ENCODE peak calls at places on chromosomes 2 and 18, in seven cellular contexts. S is osteoblast, J is astrocyte of the spinal cord, F is fibroblast of lung, T is lower leg skin, D is cardiac muscle cell, X is AG09309. Q is an unnamed sample.

GRCh38 chr2:20106746-20107145 is 55.3 kb upstream of the LAPTM4A start:
- DNase-seq in S (no peak), X (no peak), D (peak), F (peak), T (no peak), J (no peak), Q (no peak)

GRCh38 chr2:162732946-162733698 is 105.4 kb downstream of the KCNH7 start:
- DNase-seq in X (no peak), D (no peak), J (peak), F (no peak), S (no peak), T (no peak), Q (no peak)

GRCh38 chr2:120716641-120717585 is 18.8 kb upstream of the GLI2 start:
- DNase-seq in D (no peak), J (no peak), F (no peak), S (no peak), X (no peak), T (peak), Q (no peak)

GRCh38 chr2:71466301-71467179 is 13.2 kb downstream of the DYSF start:
- DNase-seq in S (peak), D (peak), F (no peak), X (no peak), T (peak), J (no peak), Q (no peak)

GRCh38 chr2:178227187-178227586 is 32.9 kb downstream of the OSBPL6 start:
- DNase-seq in F (peak), S (peak), X (peak), T (no peak), J (peak), D (no peak), Q (no peak)

GRCh38 chr2:224024270-224024669 is 14.8 kb downstream of the SERPINE2 start:
- DNase-seq in F (no peak), S (no peak), J (no peak), T (no peak), D (no peak), X (no peak), Q (no peak)

GRCh38 chr2:31729442-31730092 is 148.8 kb upstream of the SRD5A2 start:
- DNase-seq in T (no peak), S (peak), F (peak), J (no peak), D (peak), X (peak), Q (no peak)

GRCh38 chr18:79705272-79705671 is 25.7 kb downstream of the CTDP1 start:
- DNase-seq in J (no peak), X (no peak), F (no peak), T (no peak), S (no peak), D (no peak), Q (no peak)

GRCh38 chr2:74632209-74632938 is 15.8 kb downstream of the M1AP start:
- DNase-seq in T (no peak), S (no peak), J (peak), X (no peak), D (no peak), F (peak), Q (peak)

GRCh38 chr2:12929806-12930205 is 213.1 kb downstream of the TRIB2 start:
- DNase-seq in J (no peak), D (peak), F (no peak), S (no peak), X (no peak), T (no peak), Q (no peak)

GRCh38 chr2:51734115-51734514 is 702.2 kb upstream of the NRXN1 start:
- DNase-seq in T (no peak), J (peak), F (peak), X (no peak), S (peak), D (no peak), Q (no peak)

DNA sequence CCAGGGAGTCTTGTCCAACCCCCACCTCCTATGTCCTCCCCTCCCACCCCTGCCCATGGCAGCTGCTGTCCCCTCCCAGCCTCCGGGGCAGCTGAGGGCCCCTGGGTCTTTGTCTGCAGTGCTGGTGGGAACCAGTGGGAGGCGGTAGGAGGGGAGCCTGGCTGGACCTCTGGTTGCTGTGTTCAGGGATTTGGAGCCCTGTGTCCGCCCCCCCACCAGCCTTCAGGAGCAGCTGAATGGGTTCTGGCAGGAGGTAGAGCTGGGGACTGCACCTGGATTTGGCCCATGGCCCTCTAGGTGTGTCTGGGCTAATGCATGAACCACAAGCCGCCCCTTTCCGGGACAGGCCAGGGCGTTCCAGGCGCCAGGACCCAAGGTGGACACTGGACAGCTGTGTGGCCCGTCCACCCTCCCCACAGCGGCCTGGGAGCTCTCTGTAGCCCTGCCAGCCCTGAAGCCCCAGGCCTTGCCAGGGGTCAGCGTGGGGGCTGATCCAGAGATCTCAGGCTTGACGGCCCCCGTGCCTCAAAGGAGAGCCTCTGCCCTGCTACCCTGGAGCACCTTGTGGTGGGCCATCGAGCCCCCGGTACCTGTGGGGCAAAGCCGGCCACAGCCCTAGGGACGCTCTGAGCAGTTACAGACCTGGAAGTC is 25.4 kb downstream of the GPC1 start:
- DNase-seq in S (no peak), D (no peak), J (no peak), F (no peak), X (no peak), T (peak), Q (no peak)
- TF ChIP-seq CTCF in S (no peak), D (no peak), J (peak), F (no peak), X (no peak), T (no peak), Q (peak)

DNA sequence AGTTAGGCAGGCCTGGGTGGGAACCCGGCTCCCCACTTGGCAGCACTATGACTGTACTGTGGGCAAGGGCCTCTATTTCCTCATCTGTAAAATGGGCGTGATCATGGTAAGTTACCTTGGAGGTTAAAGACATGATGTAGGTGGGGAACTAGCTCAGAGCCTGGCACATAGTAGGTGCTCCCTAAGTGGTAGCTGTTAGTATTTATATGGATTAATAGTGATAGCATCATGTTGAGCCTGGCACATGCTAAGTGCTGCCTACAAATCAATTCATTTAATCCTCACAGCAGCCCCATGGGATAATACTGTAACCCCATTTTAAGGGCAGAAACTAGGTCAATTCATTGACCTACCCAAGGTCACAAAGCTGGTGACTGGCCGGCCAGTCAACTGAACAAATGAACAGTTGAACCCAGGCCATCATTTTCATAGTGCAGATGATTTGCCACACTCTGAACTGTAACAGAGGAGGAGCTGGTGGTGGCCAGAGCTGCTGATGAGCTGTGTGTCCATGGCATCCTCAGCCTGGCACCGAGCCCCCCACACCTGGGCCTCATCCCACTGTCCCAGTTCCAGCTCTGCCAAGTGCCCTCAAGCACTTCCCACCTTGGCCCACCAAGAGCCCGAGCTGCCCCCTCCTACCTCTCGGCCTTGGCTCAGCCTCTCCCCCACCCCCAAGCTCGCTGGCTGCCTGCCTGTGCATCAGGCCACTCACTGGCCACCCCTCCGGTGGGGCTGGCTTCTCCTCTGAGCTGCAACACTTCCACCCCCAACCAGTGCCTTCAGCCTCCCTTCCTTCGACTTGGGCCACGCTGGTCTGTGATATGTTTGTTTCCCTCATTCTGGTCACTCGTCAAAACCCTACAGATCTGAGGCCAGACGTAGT is 58.3 kb downstream of the ATOH8 start:
- DNase-seq in T (peak), J (no peak), F (no peak), S (peak), X (no peak), D (no peak), Q (no peak)
- H3K4me3 ChIP-seq in T (no peak), J (no peak), F (no peak), S (no peak), X (no peak), D (no peak), Q (no peak)

GRCh38 chr2:127107622-127107999 is 657 bp upstream of the BIN1 start:
- DNase-seq in T (peak), S (no peak), D (no peak), F (no peak), J (peak), X (no peak), Q (no peak)
- TF ChIP-seq CTCF in T (no peak), S (no peak), D (peak), F (no peak), J (peak), X (peak), Q (no peak)

GRCh38 chr2:215283221-215283620 is 28.6 kb upstream of the ATIC start:
- DNase-seq in T (no peak), X (no peak), D (no peak), J (no peak), S (no peak), F (no peak), Q (no peak)

GRCh38 chr2:215290980-215291599 is 20.8 kb upstream of the ATIC start:
- DNase-seq in T (no peak), X (no peak), J (no peak), D (no peak), F (no peak), S (no peak), Q (no peak)

GRCh38 chr2:215293879-215294278 is 18.0 kb upstream of the ATIC start:
- DNase-seq in F (no peak), X (no peak), S (no peak), T (no peak), J (no peak), D (no peak), Q (no peak)

GRCh38 chr2:215286309-215286708 is 25.6 kb upstream of the ATIC start:
- DNase-seq in T (no peak), F (no peak), J (no peak), X (no peak), S (peak), D (no peak), Q (no peak)

DNA sequence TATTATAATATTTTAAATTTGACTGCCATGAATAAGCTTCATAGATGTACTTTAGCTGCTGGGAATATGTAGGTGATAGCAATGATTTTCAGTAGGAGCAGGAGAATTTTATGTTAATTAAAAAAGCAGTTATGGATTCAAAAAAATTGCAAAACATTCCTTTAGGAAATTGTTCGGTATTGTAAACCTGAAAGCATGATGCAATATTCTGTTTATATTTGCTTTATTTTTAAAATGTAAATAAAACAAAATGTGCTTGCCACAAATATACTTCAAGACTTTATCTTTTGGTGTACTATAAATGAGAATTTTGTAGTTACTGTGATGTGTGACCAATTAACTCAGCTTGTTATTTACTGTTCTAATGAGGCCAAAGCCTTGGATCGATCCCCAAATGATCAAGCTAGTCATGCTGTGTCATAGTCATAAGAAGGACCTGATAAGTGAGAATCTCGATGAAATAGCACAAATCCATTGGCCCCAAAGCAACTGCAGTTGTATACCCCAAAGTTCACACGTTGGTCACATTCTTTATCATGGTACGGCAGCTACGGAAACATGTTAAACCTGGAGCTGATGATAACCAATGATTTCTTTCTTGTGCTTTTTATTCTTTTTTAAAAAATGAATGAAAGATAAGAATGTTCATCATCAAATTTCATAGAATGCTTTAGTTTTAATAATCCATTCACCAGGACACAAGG is 23.6 kb upstream of the ATIC start:
- DNase-seq in F (no peak), T (no peak), S (no peak), J (no peak), X (no peak), D (no peak), Q (no peak)
- H3K4me3 ChIP-seq in F (no peak), T (no peak), S (no peak), J (no peak), X (no peak), D (no peak), Q (no peak)

GRCh38 chr2:105753380-105753779 is 8.7 kb downstream of the NCK2 start:
- DNase-seq in X (no peak), S (no peak), T (no peak), F (no peak), D (no peak), J (no peak), Q (no peak)

GRCh38 chr2:105750735-105751134 is 6.0 kb downstream of the NCK2 start:
- DNase-seq in S (no peak), X (no peak), F (no peak), J (no peak), T (no peak), D (no peak), Q (no peak)

GRCh38 chr2:105754011-105754410 is 9.3 kb downstream of the NCK2 start:
- DNase-seq in D (no peak), S (no peak), X (no peak), T (peak), F (no peak), J (no peak), Q (no peak)

GRCh38 chr2:105751272-105751671 is 6.6 kb downstream of the NCK2 start:
- DNase-seq in S (no peak), X (no peak), F (no peak), T (no peak), D (no peak), J (no peak), Q (no peak)

GRCh38 chr2:105752691-105753090 is 8.0 kb downstream of the NCK2 start:
- DNase-seq in D (no peak), X (no peak), F (no peak), T (no peak), S (peak), J (no peak), Q (no peak)
- TF ChIP-seq CTCF in D (no peak), X (no peak), F (no peak), T (no peak), S (no peak), J (no peak), Q (no peak)

GRCh38 chr2:165795011-165795410 is 964 bp upstream of the GALNT3 start:
- DNase-seq in S (no peak), J (peak), T (no peak), F (no peak), X (no peak), D (no peak), Q (peak)

GRCh38 chr2:165793779-165794519 is at the start of gene GALNT3:
- DNase-seq in S (no peak), D (peak), F (no peak), X (no peak), T (peak), J (no peak), Q (no peak)

GRCh38 chr2:165794520-165794882 is 454 bp upstream of the GALNT3 start:
- DNase-seq in X (no peak), T (peak), S (peak), D (peak), J (peak), F (peak), Q (no peak)

GRCh38 chr2:165791811-165792454 is 2.1 kb downstream of the GALNT3 start:
- DNase-seq in D (no peak), F (no peak), J (peak), S (peak), X (no peak), T (no peak), Q (peak)

DNA sequence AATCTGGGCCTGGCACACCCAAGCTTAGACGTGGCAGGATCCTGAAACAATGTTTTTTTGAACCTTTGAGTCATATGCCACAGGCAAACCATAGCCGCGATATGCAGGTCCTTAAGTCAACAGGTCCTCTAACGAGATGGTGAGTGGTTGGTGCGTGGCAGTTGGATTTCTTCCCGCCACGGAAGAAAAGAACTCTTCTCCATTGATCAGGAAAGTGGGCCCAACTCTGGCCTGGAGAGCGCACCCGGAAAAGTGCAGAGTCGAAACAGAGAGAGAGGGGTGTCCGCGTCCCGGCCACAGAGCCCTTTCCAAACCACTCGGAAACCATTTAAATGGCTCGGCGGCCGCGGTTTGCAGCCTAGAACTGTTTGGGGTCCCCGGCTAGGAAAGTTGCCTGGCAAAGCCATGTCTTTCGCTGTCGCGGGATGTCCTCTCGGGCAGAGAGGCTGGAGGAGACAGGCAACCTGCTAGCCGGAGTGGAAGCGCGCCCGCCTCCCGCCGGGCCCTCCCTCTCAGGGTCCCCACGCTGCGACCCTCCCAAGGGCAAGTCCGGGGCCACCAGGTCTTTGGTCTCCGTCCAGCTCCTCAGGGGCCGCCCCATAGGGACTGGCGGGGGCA is 777 bp downstream of the GALNT3 start:
- DNase-seq in S (peak), X (no peak), T (peak), F (no peak), J (peak), D (peak), Q (peak)
- H3K4me3 ChIP-seq in S (peak), X (peak), T (peak), F (peak), J (peak), D (peak), Q (peak)

DNA sequence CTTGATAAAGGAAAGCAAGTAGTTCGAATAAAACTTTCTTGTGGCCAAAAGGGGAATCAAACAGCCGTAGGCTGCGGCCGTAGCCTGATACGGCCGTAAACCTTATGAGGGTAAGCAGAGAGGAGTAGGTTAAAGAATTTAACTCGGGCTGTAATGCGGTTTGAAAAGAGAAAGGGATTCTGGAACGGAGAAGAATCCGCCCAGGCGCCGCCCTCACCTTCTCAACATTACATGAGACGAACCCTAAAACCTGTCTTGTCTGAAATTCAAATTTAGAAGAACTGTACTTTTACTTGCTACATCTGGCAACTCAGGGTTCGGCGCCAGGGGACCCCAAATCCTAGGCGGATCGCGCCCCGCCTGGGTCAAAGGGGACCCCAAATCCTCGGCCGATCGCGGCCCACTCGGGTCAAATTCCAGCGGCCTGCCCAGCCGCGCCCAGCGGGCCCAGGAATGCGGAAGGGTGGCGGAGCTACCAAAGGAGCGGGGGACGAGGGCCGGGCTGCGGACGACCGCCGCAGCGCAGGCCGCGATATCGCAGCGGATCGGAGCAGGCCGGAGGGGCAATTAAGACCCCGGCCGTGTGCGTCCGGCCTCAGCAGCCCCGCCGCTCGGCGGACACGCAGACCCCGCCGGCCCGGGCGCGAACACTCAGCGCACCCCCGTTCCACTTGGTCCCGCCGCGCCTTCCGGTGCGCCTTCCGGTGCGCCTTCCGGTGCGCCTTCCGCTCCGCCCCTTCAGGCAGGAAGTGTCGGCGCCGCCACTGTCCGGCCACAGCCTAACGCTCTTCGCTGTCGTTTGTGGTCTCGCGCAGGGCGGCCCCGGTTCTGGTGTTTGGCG is at the start of gene MYL12B:
- DNase-seq in F (peak), D (peak), J (peak), S (peak), X (no peak), T (peak), Q (no peak)
- TF ChIP-seq CTCF in F (no peak), D (no peak), J (no peak), S (no peak), X (no peak), T (no peak), Q (no peak)

DNA sequence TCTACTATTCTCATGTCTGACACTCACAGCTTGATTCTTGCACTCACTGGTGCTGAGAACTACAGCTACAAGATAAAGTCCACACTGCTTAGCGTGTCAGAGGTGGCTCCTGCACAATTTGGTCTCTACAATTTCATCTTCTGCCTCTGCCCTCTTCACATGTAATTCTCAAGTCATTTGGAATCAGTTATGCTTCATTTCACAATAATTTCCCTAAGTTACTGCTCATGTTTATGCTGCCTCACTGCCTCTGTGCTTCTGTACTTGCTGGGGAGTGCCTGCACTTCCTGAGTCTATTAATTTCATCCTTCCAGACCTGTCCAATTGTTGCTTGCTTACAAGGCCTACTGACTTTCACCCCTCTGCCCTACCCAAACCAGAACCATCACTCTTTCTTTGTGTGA is 11.6 kb upstream of the NAB1 start:
- DNase-seq in J (peak), S (no peak), F (peak), T (no peak), D (peak), X (peak), Q (peak)
- H3K4me3 ChIP-seq in J (no peak), S (no peak), F (no peak), T (no peak), D (no peak), X (no peak), Q (no peak)